ENCODE peak calls at places on chromosomes 2 and 18, in seven cellular contexts. One of them, this sample, is unnamed. For H3K4me1 and H3K36me3, the result is how much of the 10 kb centered on the place peaks cover.

GRCh38 chr2:66869076-66869475 is 434.2 kb downstream of the MEIS1 start:
- DNase-seq in GM23248: peak
- DNase-seq in spleen: no peak
- DNase-seq in K562: no peak
- DNase-seq in cardiac muscle cell: peak
- DNase-seq in OCI-LY7: no peak
- DNase-seq in mesendoderm: no peak
- DNase-seq in this sample: no peak

GRCh38 chr2:10042301-10043161 is 819 bp upstream of the KLF11 start:
- DNase-seq in GM23248: peak
- DNase-seq in mesendoderm: peak
- DNase-seq in OCI-LY7: no peak
- DNase-seq in K562: peak
- DNase-seq in spleen: peak
- DNase-seq in cardiac muscle cell: peak
- DNase-seq in this sample: peak

GRCh38 chr18:63897072-63897471 is 9.6 kb downstream of the SERPINB2 start:
- DNase-seq in OCI-LY7: no peak
- DNase-seq in spleen: no peak
- DNase-seq in mesendoderm: peak
- DNase-seq in cardiac muscle cell: peak
- DNase-seq in K562: no peak
- DNase-seq in GM23248: peak
- DNase-seq in this sample: no peak

GRCh38 chr2:109399061-109399460 is 214.7 kb downstream of the SEPTIN10 start:
- DNase-seq in K562: no peak
- DNase-seq in OCI-LY7: no peak
- DNase-seq in GM23248: peak
- DNase-seq in spleen: no peak
- DNase-seq in cardiac muscle cell: peak
- DNase-seq in mesendoderm: no peak
- DNase-seq in this sample: no peak

GRCh38 chr2:98454500-98455235 is 10.0 kb downstream of the INPP4A start:
- DNase-seq in GM23248: peak
- DNase-seq in mesendoderm: peak
- DNase-seq in spleen: no peak
- DNase-seq in OCI-LY7: peak
- DNase-seq in cardiac muscle cell: peak
- DNase-seq in K562: peak
- DNase-seq in this sample: no peak

GRCh38 chr2:70826696-70827330 is 6.4 kb upstream of the CLEC4F start:
- DNase-seq in spleen: no peak
- DNase-seq in GM23248: no peak
- DNase-seq in mesendoderm: no peak
- DNase-seq in cardiac muscle cell: no peak
- DNase-seq in OCI-LY7: no peak
- DNase-seq in K562: no peak
- DNase-seq in this sample: no peak

GRCh38 chr2:54077088-54077900 is 38.1 kb upstream of the ACYP2 start:
- DNase-seq in cardiac muscle cell: no peak
- DNase-seq in GM23248: no peak
- DNase-seq in mesendoderm: no peak
- DNase-seq in spleen: no peak
- DNase-seq in K562: peak
- DNase-seq in OCI-LY7: no peak
- DNase-seq in this sample: no peak

GRCh38 chr2:45938649-45939511 is 287.4 kb downstream of the PRKCE start:
- DNase-seq in K562: peak
- DNase-seq in GM23248: peak
- DNase-seq in spleen: no peak
- DNase-seq in OCI-LY7: no peak
- DNase-seq in mesendoderm: peak
- DNase-seq in cardiac muscle cell: peak
- DNase-seq in this sample: peak

GRCh38 chr2:64586883-64587481 is 62.9 kb downstream of the AFTPH start:
- DNase-seq in cardiac muscle cell: peak
- DNase-seq in mesendoderm: peak
- DNase-seq in OCI-LY7: peak
- DNase-seq in GM23248: peak
- DNase-seq in K562: peak
- DNase-seq in spleen: no peak
- DNase-seq in this sample: peak

GRCh38 chr2:227450921-227451654 is 20.9 kb upstream of the AGFG1 start:
- DNase-seq in OCI-LY7: no peak
- DNase-seq in mesendoderm: no peak
- DNase-seq in cardiac muscle cell: peak
- DNase-seq in spleen: no peak
- DNase-seq in K562: peak
- DNase-seq in GM23248: peak
- DNase-seq in this sample: no peak

GRCh38 chr2:72131916-72132841 is 15.5 kb downstream of the CYP26B1 start:
- DNase-seq in mesendoderm: no peak
- DNase-seq in GM23248: no peak
- DNase-seq in OCI-LY7: no peak
- DNase-seq in cardiac muscle cell: no peak
- DNase-seq in K562: no peak
- DNase-seq in spleen: peak
- DNase-seq in this sample: no peak

GRCh38 chr2:105712981-105713596 is 31.6 kb upstream of the NCK2 start:
- DNase-seq in spleen: no peak
- DNase-seq in mesendoderm: peak
- DNase-seq in cardiac muscle cell: peak
- DNase-seq in GM23248: peak
- DNase-seq in K562: no peak
- DNase-seq in OCI-LY7: no peak
- DNase-seq in this sample: no peak

GRCh38 chr2:219636144-219636915 is 8.9 kb downstream of the SLC4A3 start:
- DNase-seq in spleen: peak
- DNase-seq in OCI-LY7: no peak
- DNase-seq in cardiac muscle cell: no peak
- DNase-seq in K562: no peak
- DNase-seq in GM23248: no peak
- DNase-seq in mesendoderm: no peak
- DNase-seq in this sample: no peak

GRCh38 chr2:177633111-177633510 is 240.5 kb downstream of the AGPS start:
- DNase-seq in cardiac muscle cell: no peak
- DNase-seq in GM23248: no peak
- DNase-seq in mesendoderm: no peak
- DNase-seq in OCI-LY7: no peak
- DNase-seq in spleen: no peak
- DNase-seq in K562: no peak
- DNase-seq in this sample: no peak

GRCh38 chr2:54945401-54946219 is 104.6 kb downstream of the RTN4 start:
- DNase-seq in OCI-LY7: no peak
- DNase-seq in mesendoderm: peak
- DNase-seq in K562: no peak
- DNase-seq in spleen: no peak
- DNase-seq in GM23248: peak
- DNase-seq in cardiac muscle cell: peak
- DNase-seq in this sample: no peak

GRCh38 chr2:169298007-169298406 is 64.3 kb downstream of the LRP2 start:
- DNase-seq in OCI-LY7: no peak
- DNase-seq in mesendoderm: no peak
- DNase-seq in spleen: no peak
- DNase-seq in GM23248: no peak
- DNase-seq in K562: no peak
- DNase-seq in cardiac muscle cell: no peak
- DNase-seq in this sample: no peak

GRCh38 chr2:108324531-108325256 is 36.0 kb downstream of the SULT1C2 start:
- DNase-seq in cardiac muscle cell: peak
- DNase-seq in spleen: no peak
- DNase-seq in mesendoderm: no peak
- DNase-seq in GM23248: peak
- DNase-seq in K562: no peak
- DNase-seq in OCI-LY7: no peak
- DNase-seq in this sample: no peak

GRCh38 chr18:74982946-74983635 is 225.8 kb downstream of the PTGR3 start:
- DNase-seq in OCI-LY7: no peak
- DNase-seq in spleen: no peak
- DNase-seq in GM23248: no peak
- DNase-seq in K562: no peak
- DNase-seq in cardiac muscle cell: no peak
- DNase-seq in mesendoderm: no peak
- DNase-seq in this sample: no peak

GRCh38 chr2:234949762-234950434 is 1.9 kb upstream of the SH3BP4 start:
- DNase-seq in GM23248: peak
- DNase-seq in mesendoderm: no peak
- DNase-seq in spleen: no peak
- DNase-seq in cardiac muscle cell: peak
- DNase-seq in K562: no peak
- DNase-seq in OCI-LY7: no peak
- DNase-seq in this sample: no peak

GRCh38 chr18:34858188-34858587 is 148.1 kb downstream of the DTNA start:
- DNase-seq in cardiac muscle cell: no peak
- DNase-seq in OCI-LY7: no peak
- DNase-seq in K562: no peak
- DNase-seq in GM23248: no peak
- DNase-seq in mesendoderm: no peak
- DNase-seq in spleen: no peak
- DNase-seq in this sample: no peak

GRCh38 chr2:3446381-3446780 is 66.9 kb downstream of the TRAPPC12 start:
- DNase-seq in mesendoderm: no peak
- DNase-seq in OCI-LY7: no peak
- DNase-seq in K562: no peak
- DNase-seq in spleen: no peak
- DNase-seq in cardiac muscle cell: no peak
- DNase-seq in GM23248: no peak
- DNase-seq in this sample: no peak

GRCh38 chr2:38376346-38376682 is 759 bp downstream of the ATL2 start:
- DNase-seq in mesendoderm: peak
- DNase-seq in spleen: no peak
- DNase-seq in K562: peak
- DNase-seq in OCI-LY7: peak
- DNase-seq in GM23248: peak
- DNase-seq in cardiac muscle cell: peak
- DNase-seq in this sample: peak

GRCh38 chr2:119712571-119712970 is 33.6 kb downstream of the TMEM177 start:
- DNase-seq in spleen: no peak
- DNase-seq in mesendoderm: no peak
- DNase-seq in GM23248: no peak
- DNase-seq in K562: no peak
- DNase-seq in OCI-LY7: no peak
- DNase-seq in cardiac muscle cell: no peak
- DNase-seq in this sample: no peak

GRCh38 chr2:131027566-131028528 is 65.4 kb downstream of the FAM168B start:
- DNase-seq in K562: no peak
- DNase-seq in spleen: peak
- DNase-seq in GM23248: no peak
- DNase-seq in OCI-LY7: no peak
- DNase-seq in mesendoderm: no peak
- DNase-seq in cardiac muscle cell: no peak
- DNase-seq in this sample: no peak

GRCh38 chr2:237414056-237414661 is at the start of gene COL6A3:
- DNase-seq in mesendoderm: no peak
- DNase-seq in OCI-LY7: no peak
- DNase-seq in cardiac muscle cell: peak
- DNase-seq in spleen: no peak
- DNase-seq in GM23248: peak
- DNase-seq in K562: no peak
- DNase-seq in this sample: no peak

GRCh38 chr18:80232710-80233109 is 14.6 kb downstream of the PARD6G start:
- DNase-seq in cardiac muscle cell: no peak
- DNase-seq in OCI-LY7: no peak
- DNase-seq in K562: no peak
- DNase-seq in spleen: no peak
- DNase-seq in GM23248: no peak
- DNase-seq in mesendoderm: no peak
- DNase-seq in this sample: no peak

GRCh38 chr18:80229766-80230745 is 17.3 kb downstream of the PARD6G start:
- DNase-seq in K562: no peak
- DNase-seq in GM23248: no peak
- DNase-seq in cardiac muscle cell: no peak
- DNase-seq in spleen: no peak
- DNase-seq in OCI-LY7: no peak
- DNase-seq in mesendoderm: no peak
- DNase-seq in this sample: no peak

GRCh38 chr18:80232030-80232429 is 15.3 kb downstream of the PARD6G start:
- DNase-seq in GM23248: no peak
- DNase-seq in OCI-LY7: no peak
- DNase-seq in spleen: no peak
- DNase-seq in mesendoderm: no peak
- DNase-seq in cardiac muscle cell: no peak
- DNase-seq in K562: no peak
- DNase-seq in this sample: no peak

GRCh38 chr18:80231616-80232015 is 15.7 kb downstream of the PARD6G start:
- DNase-seq in GM23248: no peak
- DNase-seq in OCI-LY7: no peak
- DNase-seq in cardiac muscle cell: no peak
- DNase-seq in mesendoderm: no peak
- DNase-seq in K562: no peak
- DNase-seq in spleen: no peak
- DNase-seq in this sample: no peak

GRCh38 chr18:80231151-80231550 is 16.2 kb downstream of the PARD6G start:
- DNase-seq in mesendoderm: no peak
- DNase-seq in cardiac muscle cell: no peak
- DNase-seq in spleen: no peak
- DNase-seq in OCI-LY7: no peak
- DNase-seq in GM23248: no peak
- DNase-seq in K562: no peak
- DNase-seq in this sample: no peak
- H3K4me1 ChIP-seq in mesendoderm: under half
- H3K4me1 ChIP-seq in cardiac muscle cell: under half
- H3K4me1 ChIP-seq in spleen: under half
- H3K4me1 ChIP-seq in OCI-LY7: under half
- H3K4me1 ChIP-seq in GM23248: under half
- H3K4me1 ChIP-seq in K562: under half
- H3K4me1 ChIP-seq in this sample: under half

GRCh38 chr2:223989860-223990237 is 32.6 kb downstream of the MRPL44 start:
- DNase-seq in OCI-LY7: no peak
- DNase-seq in spleen: no peak
- DNase-seq in GM23248: no peak
- DNase-seq in mesendoderm: no peak
- DNase-seq in cardiac muscle cell: no peak
- DNase-seq in K562: no peak
- DNase-seq in this sample: no peak
- H3K4me3 ChIP-seq in OCI-LY7: no peak
- H3K4me3 ChIP-seq in spleen: no peak
- H3K4me3 ChIP-seq in GM23248: no peak
- H3K4me3 ChIP-seq in mesendoderm: no peak
- H3K4me3 ChIP-seq in cardiac muscle cell: no peak
- H3K4me3 ChIP-seq in K562: no peak
- H3K4me3 ChIP-seq in this sample: no peak

GRCh38 chr2:73956211-73956865 is 28.4 kb upstream of the TET3 start:
- DNase-seq in spleen: no peak
- DNase-seq in K562: no peak
- DNase-seq in cardiac muscle cell: no peak
- DNase-seq in OCI-LY7: no peak
- DNase-seq in GM23248: no peak
- DNase-seq in mesendoderm: peak
- DNase-seq in this sample: no peak
- H3K36me3 ChIP-seq in spleen: half or more
- H3K36me3 ChIP-seq in K562: half or more
- H3K36me3 ChIP-seq in cardiac muscle cell: under half
- H3K36me3 ChIP-seq in OCI-LY7: half or more
- H3K36me3 ChIP-seq in GM23248: under half
- H3K36me3 ChIP-seq in mesendoderm: under half
- H3K36me3 ChIP-seq in this sample: half or more

DNA sequence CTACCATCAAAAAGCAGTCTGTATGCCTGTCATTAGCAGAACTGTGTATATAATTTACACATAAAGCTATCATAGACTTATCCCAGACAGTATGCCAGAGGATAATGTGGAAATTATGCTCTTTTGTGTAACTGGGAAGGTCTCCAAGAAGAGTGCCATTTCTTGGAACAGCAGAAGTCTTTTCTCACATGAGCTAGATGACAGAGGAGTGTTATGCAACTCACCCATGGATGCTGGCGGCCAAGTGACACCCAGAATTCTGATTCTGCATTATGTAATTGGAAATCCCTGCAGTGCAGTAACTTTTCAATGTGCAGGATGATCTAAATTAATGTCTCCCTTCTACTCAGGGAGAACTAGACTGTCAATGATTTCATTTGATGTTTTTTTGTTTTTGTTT is 160.0 kb downstream of the UBE2E3 start:
- DNase-seq in mesendoderm: no peak
- DNase-seq in OCI-LY7: no peak
- DNase-seq in cardiac muscle cell: peak
- DNase-seq in GM23248: peak
- DNase-seq in K562: no peak
- DNase-seq in spleen: no peak
- DNase-seq in this sample: no peak
- H3K4me1 ChIP-seq in mesendoderm: under half
- H3K4me1 ChIP-seq in OCI-LY7: under half
- H3K4me1 ChIP-seq in cardiac muscle cell: under half
- H3K4me1 ChIP-seq in GM23248: under half
- H3K4me1 ChIP-seq in K562: under half
- H3K4me1 ChIP-seq in spleen: under half
- H3K4me1 ChIP-seq in this sample: under half

This sample was measured in HAP-1.